ENCODE peak calls at places on chromosome 22, in ten cellular contexts. G is adrenal gland, R is SK-N-SH, W is heart right ventricle, K is transverse colon, M is neuronal stem cell, Y is esophagus squamous epithelium, S is tibial artery, L is mammary epithelial cell, O is Peyer's patch. C is an unnamed sample.

GRCh38 chr22:31212783-31213626 is 907 bp downstream of the LIMK2 start:
- DNase-seq in G (no peak), S (no peak), L (no peak), Y (no peak), W (peak; percentile 27), O (no peak), R (peak; percentile 26), K (no peak), M (no peak), C (no peak)

GRCh38 chr22:42693763-42694683 is 26.6 kb downstream of the A4GALT start:
- DNase-seq in O (no peak), G (no peak), M (no peak), W (no peak), K (no peak), R (no peak), L (no peak), S (no peak), Y (no peak), C (no peak)

GRCh38 chr22:35727436-35727835 is 9.8 kb downstream of the APOL5 start:
- DNase-seq in S (no peak), W (no peak), G (no peak), O (no peak), R (no peak), L (no peak), Y (no peak), M (no peak), K (no peak), C (peak; percentile 55)

GRCh38 chr22:24333301-24333700 is 62.7 kb downstream of the SPECC1L start:
- DNase-seq in K (no peak), S (no peak), L (peak; percentile 54), O (no peak), M (no peak), R (no peak), Y (no peak), W (no peak), G (no peak), C (no peak)

GRCh38 chr22:48536691-48537591 is 1290.7 kb downstream of the BRD1 start:
- DNase-seq in R (no peak), K (no peak), L (no peak), M (no peak), G (no peak), W (no peak), O (no peak), Y (no peak), S (no peak), C (peak; percentile 47)

GRCh38 chr22:43636086-43636485 is 176.0 kb downstream of the EFCAB6 start:
- DNase-seq in K (no peak), M (no peak), L (no peak), S (no peak), W (no peak), O (no peak), R (no peak), Y (no peak), G (no peak), C (no peak)

GRCh38 chr22:48957311-48957986 is 870.2 kb downstream of the BRD1 start:
- DNase-seq in O (no peak), R (no peak), G (no peak), Y (no peak), L (no peak), S (peak; percentile 49), K (peak; percentile 1), W (no peak), M (no peak), C (no peak)

GRCh38 chr22:23523746-23524145 is 56.3 kb downstream of the IGLL1 start:
- DNase-seq in G (no peak), L (no peak), W (no peak), M (no peak), O (no peak), Y (no peak), S (no peak), K (no peak), R (no peak), C (no peak)

GRCh38 chr22:24482586-24482985 is 12.5 kb upstream of the UPB1 start:
- DNase-seq in W (no peak), G (no peak), K (no peak), S (no peak), Y (no peak), M (no peak), L (peak; percentile 77), R (no peak), O (no peak), C (no peak)

GRCh38 chr22:28903080-28903479 is 19.7 kb downstream of the ZNRF3 start:
- DNase-seq in Y (no peak), G (no peak), L (no peak), R (no peak), S (peak; percentile 70), W (peak; percentile 30), M (no peak), O (no peak), K (no peak), C (peak; percentile 56)

GRCh38 chr22:42788466-42788865 is 67.8 kb upstream of the A4GALT start:
- DNase-seq in Y (no peak), O (no peak), M (no peak), L (no peak), W (no peak), G (no peak), K (no peak), R (no peak), S (no peak), C (no peak)

GRCh38 chr22:29475550-29475949 is 4.5 kb upstream of the NEFH start:
- DNase-seq in Y (no peak), S (no peak), W (no peak), G (no peak), M (no peak), R (no peak), O (peak; percentile 67), K (no peak), L (no peak), C (no peak)

GRCh38 chr22:27456696-27457503 is 344.7 kb downstream of the MN1 start:
- DNase-seq in Y (no peak), O (no peak), R (no peak), M (no peak), G (no peak), L (peak; percentile 94), W (no peak), S (no peak), K (no peak), C (no peak)

GRCh38 chr22:45763236-45763624 is 91.6 kb downstream of the ATXN10 start:
- DNase-seq in L (no peak), K (no peak), S (no peak), Y (no peak), W (no peak), G (no peak), M (no peak), O (no peak), R (no peak), C (peak; percentile 25)

GRCh38 chr22:32327066-32327465 is 30.6 kb upstream of the RFPL3 start:
- DNase-seq in Y (no peak), L (peak; percentile 9), G (no peak), S (peak; percentile 25), M (no peak), K (no peak), W (no peak), O (peak; percentile 39), R (no peak), C (no peak)

GRCh38 chr22:22907551-22908494 is 20.2 kb downstream of the IGLL5 start:
- DNase-seq in W (no peak), G (no peak), L (no peak), S (no peak), Y (no peak), R (no peak), M (no peak), K (no peak), O (no peak), C (no peak)

GRCh38 chr22:28978158-28978557 is 83.5 kb downstream of the C22orf31 start:
- DNase-seq in S (no peak), G (peak; percentile 68), M (no peak), O (no peak), W (peak; percentile 18), R (no peak), L (peak; percentile 80), Y (no peak), K (no peak), C (peak; percentile 77)

DNA sequence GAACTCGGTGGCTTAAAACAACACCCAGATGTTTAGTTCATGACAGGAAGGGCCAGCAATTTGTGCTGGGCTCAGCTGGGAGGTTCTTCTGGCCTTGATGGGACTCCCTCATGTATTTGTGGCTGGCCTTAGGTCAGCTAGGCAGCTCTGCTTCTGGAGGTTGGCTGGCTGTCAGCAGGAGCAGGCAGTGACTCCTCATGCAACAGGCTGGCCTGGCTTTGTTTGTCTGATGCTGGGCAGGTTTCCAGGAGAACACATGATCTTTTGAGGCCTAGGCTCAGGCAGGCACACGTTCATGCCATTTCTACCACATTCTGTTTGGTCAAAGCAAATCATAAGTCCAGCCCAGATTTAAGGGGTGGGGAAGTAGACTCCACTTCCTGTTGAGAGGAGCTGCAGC is 571.2 kb downstream of the TBC1D22A start:
- DNase-seq in Y (no peak), G (no peak), R (no peak), M (no peak), K (no peak), O (no peak), W (no peak), S (no peak), L (peak; percentile 4), C (no peak)
- H3K4me1 ChIP-seq in Y (no peaks in the 10 kb centered on the region), G (no peaks in the 10 kb centered on the region), R (no peaks in the 10 kb centered on the region), M (no peaks in the 10 kb centered on the region), K (no peaks in the 10 kb centered on the region), O (no peaks in the 10 kb centered on the region), W (no peaks in the 10 kb centered on the region), S (no peaks in the 10 kb centered on the region), L (no peaks in the 10 kb centered on the region), C (no peaks in the 10 kb centered on the region)

GRCh38 chr22:20558534-20558933 is 51.1 kb downstream of the MED15 start:
- DNase-seq in O (no peak), S (no peak), G (no peak), M (no peak), L (no peak), R (no peak), Y (no peak), W (no peak), K (no peak), C (no peak)
- H3K27ac ChIP-seq in O (no peak overlapping the region), S (peak overlapping the region; percentile 92), G (no peak overlapping the region), M (no peak overlapping the region), L (no peak overlapping the region), R (no peak overlapping the region), Y (no peak overlapping the region), W (no peak overlapping the region), K (no peak overlapping the region), C (peak overlapping the region; percentile 93)

GRCh38 chr22:38881464-38881871 is 9.5 kb upstream of the CBX6 start:
- DNase-seq in M (no peak), K (peak; percentile 54), L (no peak), Y (no peak), G (peak; percentile 89), S (peak; percentile 95), R (no peak), O (no peak), W (no peak), C (peak; percentile 68)
- H3K4me1 ChIP-seq in M (no peaks in the 10 kb centered on the region), K (peaks cover 24% of the 10 kb centered on the region), L (peaks cover 4% of the 10 kb centered on the region), Y (peaks cover 22% of the 10 kb centered on the region), G (peaks cover 32% of the 10 kb centered on the region), S (peaks cover 49% of the 10 kb centered on the region), R (peaks cover 4% of the 10 kb centered on the region), O (no peaks in the 10 kb centered on the region), W (peaks cover 22% of the 10 kb centered on the region), C (peaks cover 13% of the 10 kb centered on the region)

DNA sequence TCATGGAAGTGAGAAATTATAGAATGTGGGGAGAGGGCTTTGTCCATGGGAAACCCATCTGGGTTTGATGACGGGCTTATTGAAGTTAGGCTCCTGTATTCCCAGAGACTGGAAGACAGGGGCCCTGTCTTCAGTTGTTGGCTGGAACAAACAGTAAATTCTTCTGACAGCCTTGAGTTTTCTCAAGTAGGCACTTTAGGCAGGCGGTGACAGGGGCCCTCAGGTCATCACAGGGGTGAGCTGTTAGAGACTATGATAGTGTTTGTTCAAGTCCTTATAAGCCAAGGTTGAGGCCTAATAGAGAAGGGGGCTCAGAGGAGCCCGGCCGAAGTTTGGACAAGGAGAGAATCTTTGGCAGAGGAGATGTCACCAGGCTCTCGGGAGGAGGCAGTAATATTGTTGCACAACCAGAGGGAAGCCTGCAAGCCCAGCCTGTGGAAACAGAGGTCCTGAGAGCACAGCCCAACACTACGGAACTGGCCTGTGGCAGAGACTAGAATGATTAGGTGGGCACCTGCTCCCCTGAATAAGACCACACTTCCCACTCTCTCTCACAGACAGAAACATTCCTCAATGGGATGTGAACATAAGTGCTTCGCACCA is 20.2 kb upstream of the IL17RA start:
- DNase-seq in O (peak; percentile 23), L (no peak), R (no peak), W (no peak), Y (no peak), K (no peak), G (peak; percentile 57), M (no peak), S (no peak), C (no peak)
- H3K27ac ChIP-seq in O (no peak overlapping the region), L (no peak overlapping the region), R (no peak overlapping the region), W (no peak overlapping the region), Y (no peak overlapping the region), K (no peak overlapping the region), G (peak overlapping the region; percentile 84), M (no peak overlapping the region), S (no peak overlapping the region), C (peak overlapping the region; percentile 58)

C was measured in psoas muscle.